ENCODE peak calls at places on chromosomes 13 and 19, in six cellular contexts. H, T, J, Q, R and K are unnamed samples.

GRCh38 chr19:275000-275399 is 16.2 kb downstream of the PLPP2 start:
- DNase-seq in H (no peak), T (no peak), J (no peak), Q (no peak), R (no peak), K (no peak)

GRCh38 chr13:46165485-46166220 is 16.3 kb downstream of the LCP1 start:
- DNase-seq in H (no peak), T (peak), J (no peak), Q (peak), R (no peak), K (peak)

GRCh38 chr13:38421590-38422560 is 72.2 kb downstream of the UFM1 start:
- DNase-seq in H (peak), T (no peak), J (no peak), Q (no peak), R (no peak), K (peak)

GRCh38 chr19:31271569-31271911 is 77.7 kb downstream of the TSHZ3 start:
- DNase-seq in H (no peak), T (no peak), J (no peak), Q (no peak), R (no peak), K (no peak)

GRCh38 chr19:56942749-56943148 is 102.2 kb upstream of the PEG3 start:
- DNase-seq in H (peak), T (no peak), J (no peak), Q (no peak), R (peak), K (no peak)

GRCh38 chr13:74047925-74048324 is 86.3 kb downstream of the KLF12 start:
- DNase-seq in H (peak), T (no peak), J (no peak), Q (no peak), R (no peak), K (no peak)

GRCh38 chr19:32872391-32872790 is 2.8 kb upstream of the SLC7A9 start:
- DNase-seq in H (no peak), T (no peak), J (no peak), Q (no peak), R (no peak), K (no peak)

GRCh38 chr13:94641432-94641941 is 39.8 kb downstream of the GPR180 start:
- DNase-seq in H (peak), T (no peak), J (peak), Q (no peak), R (no peak), K (peak)

GRCh38 chr19:34209726-34210125 is 37.4 kb downstream of the LSM14A start:
- DNase-seq in H (no peak), T (no peak), J (no peak), Q (no peak), R (no peak), K (no peak)